ENCODE peak calls at places on chromosome 12, in seven cellular contexts. B is brain microvascular endothelial cell; T is fibroblast of lung; Q is SK-MEL-5; L is dorsolateral prefrontal cortex; Y is frontal cortex; A is activated naive CD4-positive, alpha-beta T cell. S is an unnamed sample.
A peak's percentile ranks its signal among the peaks of the same experiment; 100 is the strongest.

GRCh38 chr12:107091989-107092641 is 1.2 kb downstream of the CRY1 start:
- DNase-seq in B (peak; percentile 95), T (peak; percentile 93), Q (peak; percentile 97), L (no peak), Y (peak; percentile 24), A (no peak), S (peak; percentile 91)

GRCh38 chr12:19757317-19757877 is 318.1 kb downstream of the AEBP2 start:
- DNase-seq in B (no peak), T (peak; percentile 64), Q (peak; percentile 70), L (no peak), Y (no peak), A (no peak), S (no peak)

GRCh38 chr12:115444336-115444735 is 760.4 kb upstream of the TBX3 start:
- DNase-seq in B (no peak), T (no peak), Q (no peak), L (no peak), Y (no peak), A (no peak), S (no peak)

GRCh38 chr12:117903441-117903840 is 65.3 kb downstream of the KSR2 start:
- DNase-seq in B (no peak), T (no peak), Q (no peak), L (no peak), Y (no peak), A (no peak), S (no peak)

GRCh38 chr12:77751939-77752338 is 78.8 kb upstream of the NAV3 start:
- DNase-seq in B (peak; percentile 10), T (peak; percentile 71), Q (no peak), L (no peak), Y (no peak), A (no peak), S (peak; percentile 28)

GRCh38 chr12:125193798-125194562 is 128.7 kb downstream of the AACS start:
- DNase-seq in B (peak; percentile 33), T (peak; percentile 63), Q (peak; percentile 22), L (peak; percentile 52), Y (no peak), A (no peak), S (peak; percentile 27)

GRCh38 chr12:89256060-89256459 is 96.2 kb downstream of the DUSP6 start:
- DNase-seq in B (no peak), T (no peak), Q (no peak), L (no peak), Y (no peak), A (no peak), S (no peak)

GRCh38 chr12:49678711-49679110 is 28.5 kb downstream of the FMNL3 start:
- DNase-seq in B (no peak), T (peak; percentile 50), Q (no peak), L (no peak), Y (no peak), A (no peak), S (no peak)

GRCh38 chr12:11917501-11917900 is 153.2 kb upstream of the BCL2L14 start:
- DNase-seq in B (no peak), T (no peak), Q (no peak), L (no peak), Y (no peak), A (no peak), S (no peak)

GRCh38 chr12:61213646-61214045 is 1046.6 kb upstream of the USP15 start:
- DNase-seq in B (no peak), T (no peak), Q (no peak), L (no peak), Y (no peak), A (no peak), S (no peak)

GRCh38 chr12:31967569-31967968 is 8.4 kb downstream of the RESF1 start:
- DNase-seq in B (no peak), T (no peak), Q (no peak), L (no peak), Y (no peak), A (no peak), S (no peak)

GRCh38 chr12:94650143-94651056 is at the start of gene TMCC3:
- DNase-seq in B (no peak), T (peak; percentile 20), Q (peak; percentile 40), L (peak; percentile 63), Y (peak; percentile 80), A (no peak), S (no peak)

GRCh38 chr12:115451785-115452736 is 768.1 kb upstream of the TBX3 start:
- DNase-seq in B (no peak), T (peak; percentile 37), Q (no peak), L (no peak), Y (peak; percentile 50), A (no peak), S (no peak)

GRCh38 chr12:13982010-13982409 is 608 bp upstream of the GRIN2B start:
- DNase-seq in B (no peak), T (no peak), Q (peak; percentile 57), L (no peak), Y (peak; percentile 22), A (no peak), S (no peak)

GRCh38 chr12:72612171-72612570 is 340.0 kb downstream of the TRHDE start:
- DNase-seq in B (no peak), T (peak; percentile 1), Q (no peak), L (no peak), Y (no peak), A (no peak), S (no peak)

GRCh38 chr12:115897718-115898117 is 379.8 kb downstream of the MED13L start:
- DNase-seq in B (no peak), T (peak; percentile 18), Q (peak; percentile 22), L (no peak), Y (no peak), A (no peak), S (peak; percentile 10)

GRCh38 chr12:24555730-24556129 is 393.2 kb downstream of the BCAT1 start:
- DNase-seq in B (no peak), T (no peak), Q (no peak), L (no peak), Y (no peak), A (no peak), S (no peak)

S was measured in stromal cell of bone marrow.